ENCODE peak calls at places on chromosomes 13 and 19, in six cellular contexts. T is body of pancreas, U is upper lobe of left lung, F is GM12892, M is esophagus squamous epithelium, H is IMR-90. R is an unnamed sample.

GRCh38 chr13:110221331-110221730 is 85.6 kb downstream of the COL4A1 start:
- DNase-seq in T (no peak), U (no peak), F (no peak), M (no peak), H (no peak), R (no peak)

GRCh38 chr13:71610876-71611275 is 256.1 kb downstream of the DACH1 start:
- DNase-seq in T (no peak), U (no peak), F (no peak), M (no peak), H (no peak), R (no peak)

GRCh38 chr13:21061077-21061945 is at the start of gene LATS2:
- DNase-seq in T (peak), U (peak), F (peak), M (peak), H (peak), R (peak)

GRCh38 chr13:44436589-44437337 is 63.1 kb downstream of the SERP2 start:
- DNase-seq in T (peak), U (peak), F (no peak), M (peak), H (peak), R (peak)

GRCh38 chr19:39832341-39833083 is 1.4 kb downstream of the DYRK1B start:
- DNase-seq in T (no peak), U (no peak), F (no peak), M (no peak), H (no peak), R (no peak)

GRCh38 chr19:27744926-27745844 is 1467.8 kb downstream of the UQCRFS1 start:
- DNase-seq in T (no peak), U (no peak), F (no peak), M (no peak), H (no peak), R (no peak)

GRCh38 chr13:31208554-31209122 is 8.9 kb downstream of the B3GLCT start:
- DNase-seq in T (no peak), U (peak), F (no peak), M (no peak), H (no peak), R (no peak)

GRCh38 chr13:74586839-74587238 is 452.6 kb upstream of the KLF12 start:
- DNase-seq in T (no peak), U (no peak), F (no peak), M (no peak), H (peak), R (no peak)

GRCh38 chr13:73794755-73795154 is 339.4 kb downstream of the KLF12 start:
- DNase-seq in T (no peak), U (no peak), F (no peak), M (no peak), H (no peak), R (no peak)

GRCh38 chr19:2341247-2341705 is 12.8 kb downstream of the SPPL2B start:
- DNase-seq in T (no peak), U (no peak), F (no peak), M (no peak), H (no peak), R (no peak)

GRCh38 chr13:30124131-30124768 is 183.1 kb downstream of the KATNAL1 start:
- DNase-seq in T (no peak), U (peak), F (no peak), M (no peak), H (no peak), R (no peak)

GRCh38 chr13:41145136-41145908 is 12.7 kb upstream of the KBTBD6 start:
- DNase-seq in T (no peak), U (no peak), F (no peak), M (no peak), H (peak), R (no peak)

GRCh38 chr13:91986771-91987515 is 588.5 kb downstream of the GPC5 start:
- DNase-seq in T (no peak), U (no peak), F (no peak), M (no peak), H (no peak), R (no peak)

GRCh38 chr13:51229141-51229540 is 6.9 kb downstream of the FAM124A start:
- DNase-seq in T (no peak), U (no peak), F (no peak), M (no peak), H (no peak), R (no peak)

GRCh38 chr13:49996166-49996915 is 501 bp upstream of the TRIM13 start:
- DNase-seq in T (peak), U (peak), F (peak), M (peak), H (peak), R (peak)

GRCh38 chr19:5621945-5622464 is 571 bp downstream of the SAFB2 start:
- DNase-seq in T (peak), U (no peak), F (no peak), M (no peak), H (no peak), R (peak)

GRCh38 chr13:110308377-110309158 is 1.5 kb downstream of the COL4A2 start:
- DNase-seq in T (peak), U (no peak), F (no peak), M (no peak), H (no peak), R (peak)

GRCh38 chr19:41882568-41883462 is at the start of gene ARHGEF1:
- DNase-seq in T (peak), U (peak), F (peak), M (no peak), H (no peak), R (no peak)

GRCh38 chr13:75985132-75985531 is 349.0 kb downstream of the LMO7 start:
- DNase-seq in T (no peak), U (no peak), F (no peak), M (no peak), H (no peak), R (no peak)

GRCh38 chr19:19218911-19219310 is 7.2 kb downstream of the NCAN start:
- DNase-seq in T (no peak), U (peak), F (no peak), M (no peak), H (no peak), R (no peak)

GRCh38 chr19:19098084-19098702 is 34.4 kb downstream of the SLC25A42 start:
- DNase-seq in T (no peak), U (no peak), F (no peak), M (no peak), H (no peak), R (no peak)

GRCh38 chr19:12987781-12988180 is 7.5 kb upstream of the NFIX start:
- DNase-seq in T (no peak), U (peak), F (no peak), M (no peak), H (no peak), R (no peak)

GRCh38 chr13:73835138-73835721 is 299.0 kb downstream of the KLF12 start:
- DNase-seq in T (no peak), U (no peak), F (no peak), M (no peak), H (peak), R (no peak)

GRCh38 chr13:32733685-32734084 is 147.4 kb downstream of the PDS5B start:
- DNase-seq in T (no peak), U (no peak), F (no peak), M (no peak), H (no peak), R (no peak)

GRCh38 chr19:11924886-11925583 is at the start of gene ZNF700:
- DNase-seq in T (peak), U (peak), F (peak), M (peak), H (peak), R (peak)
- TF ChIP-seq POLR2A in T (peak), U (peak), F (peak), M (peak), H (peak), R (peak)

GRCh38 chr19:56096665-56097064 is 24.4 kb downstream of the ZNF787 start:
- DNase-seq in T (no peak), U (peak), F (no peak), M (no peak), H (no peak), R (no peak)
- TF ChIP-seq POLR2A in T (no peak), U (no peak), F (no peak), M (no peak), H (no peak), R (no peak)

GRCh38 chr13:98468929-98469328 is 108.0 kb downstream of the STK24 start:
- DNase-seq in T (no peak), U (no peak), F (no peak), M (no peak), H (no peak), R (no peak)

GRCh38 chr13:98466634-98467236 is 110.2 kb downstream of the STK24 start:
- DNase-seq in T (no peak), U (no peak), F (no peak), M (no peak), H (peak), R (no peak)

GRCh38 chr13:98470920-98471319 is 106.0 kb downstream of the STK24 start:
- DNase-seq in T (no peak), U (no peak), F (no peak), M (no peak), H (no peak), R (no peak)

GRCh38 chr13:98467263-98467985 is 109.5 kb downstream of the STK24 start:
- DNase-seq in T (no peak), U (no peak), F (no peak), M (no peak), H (no peak), R (no peak)

DNA sequence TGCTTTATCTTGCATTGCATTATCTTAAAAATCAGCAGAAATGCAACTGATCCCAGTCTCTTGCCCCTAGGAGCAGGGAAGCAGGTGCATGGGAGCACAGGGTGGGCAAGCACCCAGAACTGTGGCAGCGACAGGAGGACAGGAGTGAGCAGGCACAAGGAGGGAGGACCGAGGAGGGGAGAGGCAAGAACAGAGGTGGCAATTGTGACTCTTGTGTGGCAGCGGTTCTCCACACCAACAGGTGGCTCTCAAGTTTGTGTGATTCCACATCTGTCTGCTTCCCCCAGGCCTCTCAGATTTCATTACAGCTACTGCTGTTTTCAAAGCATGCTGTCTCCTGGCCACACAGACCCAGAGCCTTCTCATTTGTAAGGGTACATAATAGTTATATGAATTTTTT is 108.6 kb downstream of the STK24 start:
- DNase-seq in T (no peak), U (no peak), F (no peak), M (no peak), H (no peak), R (no peak)
- TF ChIP-seq POLR2A in T (no peak), U (no peak), F (no peak), M (no peak), H (no peak), R (no peak)

GRCh38 chr13:27171830-27172494 is 351 bp upstream of the USP12 start:
- DNase-seq in T (peak), U (peak), F (peak), M (peak), H (peak), R (peak)
- TF ChIP-seq POLR2A in T (peak), U (no peak), F (peak), M (no peak), H (peak), R (no peak)

DNA sequence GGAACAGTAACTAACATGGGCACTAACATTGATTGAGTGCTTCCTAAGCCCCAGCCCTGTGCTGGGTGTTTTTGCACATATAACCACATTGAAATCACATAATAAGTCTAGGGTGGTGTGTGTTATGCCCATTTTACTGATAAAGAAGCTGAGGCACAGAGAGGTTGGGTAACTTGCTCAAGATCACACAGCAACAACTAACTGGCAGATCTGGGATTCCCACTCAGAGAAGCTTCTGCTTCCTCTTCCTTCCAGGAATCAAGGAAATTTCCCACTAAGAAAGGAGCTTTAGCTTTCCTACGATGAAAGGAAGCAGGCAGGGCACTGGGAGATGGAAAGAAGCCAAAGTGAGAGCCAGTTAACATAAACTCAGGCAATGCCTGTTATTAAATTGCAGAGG is 10.0 kb downstream of the SSC5D start:
- DNase-seq in T (no peak), U (no peak), F (no peak), M (no peak), H (no peak), R (no peak)
- TF ChIP-seq POLR2A in T (no peak), U (no peak), F (no peak), M (no peak), H (no peak), R (no peak)

DNA sequence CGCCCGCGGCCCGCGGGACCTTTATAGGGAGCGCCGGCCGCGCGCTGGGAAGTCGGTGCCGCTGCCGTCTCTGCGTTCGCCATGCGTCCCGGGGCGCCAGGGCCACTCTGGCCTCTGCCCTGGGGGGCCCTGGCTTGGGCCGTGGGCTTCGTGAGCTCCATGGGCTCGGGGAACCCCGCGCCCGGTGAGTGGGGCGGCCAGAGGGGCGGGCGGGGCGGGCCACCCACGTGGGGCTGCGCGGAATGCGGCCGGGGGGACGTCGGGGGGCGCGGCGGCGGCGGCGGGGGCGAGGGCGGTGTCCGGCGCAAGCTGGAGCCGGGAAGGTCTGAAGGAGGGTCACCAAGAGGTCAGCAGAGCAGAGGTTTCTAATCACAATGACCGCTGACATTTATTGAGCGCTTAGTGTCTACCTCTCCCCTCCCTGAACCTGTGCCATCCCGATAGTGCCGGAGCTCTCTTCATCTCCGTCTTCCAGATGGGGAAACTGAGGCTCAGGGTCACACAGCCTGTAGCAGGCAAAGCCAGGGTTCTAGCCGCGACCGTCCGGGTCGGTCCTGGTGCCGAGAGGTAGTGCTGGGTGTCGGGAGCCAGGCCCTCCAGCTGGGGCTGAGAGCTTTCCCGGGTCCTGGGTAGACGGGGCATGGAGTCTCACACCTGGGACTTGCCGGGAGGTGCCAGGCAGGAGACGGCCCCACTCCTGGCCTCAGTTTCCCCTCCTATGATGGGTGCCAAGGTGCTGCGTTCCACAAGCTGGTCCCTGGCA is at the start of gene FSTL3:
- DNase-seq in T (no peak), U (peak), F (no peak), M (no peak), H (no peak), R (peak)
- TF ChIP-seq POLR2A in T (peak), U (no peak), F (no peak), M (peak), H (peak), R (peak)

DNA sequence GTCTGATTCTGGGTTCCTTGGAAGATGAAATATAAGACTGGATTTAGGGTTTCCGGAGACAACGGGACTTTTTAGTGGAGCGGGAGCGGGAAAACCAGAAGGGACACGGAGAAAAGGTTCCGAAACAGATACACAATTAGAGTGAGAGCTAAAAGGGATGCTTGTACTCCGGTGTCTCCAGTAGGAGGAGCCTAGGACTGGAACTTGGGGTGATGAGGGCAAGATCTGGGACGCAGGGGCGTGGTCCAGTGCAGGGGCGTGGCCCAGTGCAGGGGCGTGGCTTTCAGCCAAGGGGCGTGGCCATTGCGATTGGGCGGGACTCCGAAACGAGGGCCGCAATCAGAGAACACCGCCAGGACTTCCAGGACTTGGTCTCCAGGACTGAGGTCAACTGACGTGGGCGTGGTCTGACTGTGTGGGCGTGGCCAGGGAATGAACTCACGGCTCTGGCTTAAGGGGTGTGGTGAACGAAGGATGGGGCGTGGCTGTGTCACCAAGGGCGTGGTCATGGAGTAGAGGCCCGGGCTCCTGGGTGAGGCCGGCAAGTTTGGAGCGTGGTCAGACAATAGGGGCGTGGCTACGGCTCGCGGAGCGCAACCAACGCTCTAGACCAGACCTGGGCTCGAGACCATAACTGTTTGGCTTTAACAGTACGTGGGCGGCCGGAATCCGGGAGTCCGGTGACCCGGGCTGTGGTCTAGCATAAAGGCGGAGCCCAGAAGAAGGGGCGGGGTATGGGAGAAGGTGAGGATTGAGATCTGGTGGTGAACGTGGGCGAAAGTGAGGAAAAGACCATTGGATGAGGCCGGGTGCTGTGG is at the start of gene DKKL1:
- DNase-seq in T (peak), U (peak), F (peak), M (peak), H (peak), R (peak)
- TF ChIP-seq POLR2A in T (no peak), U (peak), F (no peak), M (no peak), H (peak), R (peak)

GRCh38 chr19:16084067-16084685 is 7.9 kb downstream of the TPM4 start:
- DNase-seq in T (no peak), U (no peak), F (no peak), M (no peak), H (no peak), R (no peak)
- TF ChIP-seq POLR2A in T (no peak), U (no peak), F (peak), M (no peak), H (no peak), R (no peak)

R was measured in adrenal gland.